ENCODE peak calls at places on chromosomes 7 and 10, in five cellular contexts. H is HepG2, F is H1, S is GM23338, T is GM12878. N is an unnamed sample.

GRCh38 chr10:408223-408622 is 273.0 kb downstream of the ZMYND11 start:
- DNase-seq in H (no peak), F (no peak), S (no peak), T (no peak), N (no peak)

GRCh38 chr7:1681581-1681980 is 11.5 kb downstream of the ELFN1 start:
- DNase-seq in H (no peak), F (no peak), S (no peak), T (no peak), N (no peak)

GRCh38 chr7:117993377-117994003 is 120.2 kb upstream of the CTTNBP2 start:
- DNase-seq in H (peak; percentile 18), F (peak; percentile 36), S (peak; percentile 92), T (no peak), N (peak; percentile 23)

GRCh38 chr7:45657890-45658715 is 83.9 kb downstream of the ADCY1 start:
- DNase-seq in H (no peak), F (no peak), S (no peak), T (no peak), N (no peak)

GRCh38 chr7:113715981-113716870 is 202.6 kb downstream of the PPP1R3A start:
- DNase-seq in H (no peak), F (no peak), S (no peak), T (no peak), N (no peak)

GRCh38 chr7:96484845-96485244 is 162.9 kb upstream of the SLC25A13 start:
- DNase-seq in H (no peak), F (no peak), S (no peak), T (no peak), N (no peak)

GRCh38 chr10:1128649-1129048 is 72.5 kb downstream of the WDR37 start:
- DNase-seq in H (no peak), F (no peak), S (no peak), T (no peak), N (no peak)

GRCh38 chr10:62810131-62810530 is 5.6 kb downstream of the ADO start:
- DNase-seq in H (no peak), F (no peak), S (no peak), T (no peak), N (no peak)

GRCh38 chr7:111982133-111982532 is 224.1 kb downstream of the DOCK4 start:
- DNase-seq in H (no peak), F (no peak), S (no peak), T (no peak), N (no peak)

GRCh38 chr7:90201500-90201899 is 10.0 kb upstream of the STEAP2 start:
- DNase-seq in H (no peak), F (no peak), S (no peak), T (no peak), N (no peak)

GRCh38 chr10:1716839-1717238 is 20.5 kb downstream of the ADARB2 start:
- DNase-seq in H (no peak), F (no peak), S (no peak), T (no peak), N (no peak)

GRCh38 chr7:29896685-29897411 is 90.5 kb downstream of the WIPF3 start:
- DNase-seq in H (no peak), F (no peak), S (no peak), T (no peak), N (no peak)

GRCh38 chr7:19215421-19215820 is 70.2 kb upstream of the FERD3L start:
- DNase-seq in H (no peak), F (no peak), S (peak; percentile 27), T (no peak), N (no peak)

GRCh38 chr10:86730227-86730626 is 26.2 kb upstream of the BMPR1A start:
- DNase-seq in H (peak; percentile 47), F (no peak), S (no peak), T (no peak), N (no peak)

GRCh38 chr7:47506716-47507354 is 75.1 kb downstream of the TNS3 start:
- DNase-seq in H (no peak), F (no peak), S (no peak), T (no peak), N (no peak)

GRCh38 chr7:27295236-27295635 is 52.6 kb downstream of the EVX1 start:
- DNase-seq in H (no peak), F (no peak), S (no peak), T (no peak), N (no peak)

GRCh38 chr7:26949319-26949718 is 84.9 kb upstream of the SKAP2 start:
- DNase-seq in H (peak; percentile 86), F (no peak), S (peak; percentile 45), T (no peak), N (no peak)

GRCh38 chr7:2110586-2111396 is 122.0 kb downstream of the MAD1L1 start:
- DNase-seq in H (peak; percentile 93), F (no peak), S (no peak), T (no peak), N (peak; percentile 71)

GRCh38 chr10:59905066-59905734 is 1.2 kb downstream of the CCDC6 start:
- DNase-seq in H (no peak), F (no peak), S (peak; percentile 80), T (no peak), N (peak; percentile 44)

GRCh38 chr7:53315986-53316385 is 280.6 kb downstream of the POM121L12 start:
- DNase-seq in H (no peak), F (no peak), S (no peak), T (no peak), N (peak; percentile 9)

GRCh38 chr10:132515811-132516726 is 21.5 kb upstream of the INPP5A start:
- DNase-seq in H (no peak), F (no peak), S (no peak), T (no peak), N (no peak)

GRCh38 chr7:37408241-37408884 is 40.3 kb downstream of the ELMO1 start:
- DNase-seq in H (no peak), F (no peak), S (no peak), T (no peak), N (peak; percentile 73)

GRCh38 chr10:70035531-70035930 is 17.1 kb upstream of the MACROH2A2 start:
- DNase-seq in H (no peak), F (no peak), S (no peak), T (no peak), N (no peak)
- H3K4me3 ChIP-seq in H (no peak overlapping the region), F (no peak overlapping the region), S (no peak overlapping the region), T (no peak overlapping the region), N (no peak overlapping the region)

DNA sequence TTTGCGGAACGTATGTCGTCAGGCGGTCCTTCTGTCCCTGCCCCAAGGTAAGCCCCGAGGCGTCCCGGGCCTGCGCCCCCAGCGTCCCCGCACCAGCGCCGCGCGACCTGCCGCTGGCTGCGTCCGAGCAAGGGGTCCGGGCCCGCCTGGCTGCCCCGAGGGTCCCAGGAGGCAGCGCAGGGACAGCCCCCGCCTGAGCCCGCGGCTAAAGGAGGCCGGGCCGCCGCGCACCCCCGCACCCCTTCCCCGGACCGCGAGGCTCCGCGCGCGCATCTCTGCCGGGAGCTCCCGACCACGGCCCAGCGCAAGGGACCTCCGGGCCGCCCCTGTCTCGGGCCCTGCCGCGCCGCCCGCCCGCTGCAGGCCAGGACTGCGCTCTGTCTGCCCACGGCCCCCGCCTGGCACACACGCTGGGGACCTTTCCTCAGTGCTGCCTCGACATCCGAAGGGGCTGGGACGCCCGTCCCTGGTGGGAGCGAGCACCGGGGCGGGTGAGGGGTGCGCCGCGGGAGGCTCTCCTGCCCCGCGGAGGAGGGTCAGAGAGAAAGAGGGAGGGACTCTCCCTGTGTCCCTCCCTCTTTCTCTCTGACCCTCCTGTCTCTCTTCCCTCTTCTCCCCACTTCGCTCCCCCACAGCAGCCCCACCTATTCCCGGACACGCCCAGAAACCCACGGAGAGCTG is 25.0 kb downstream of the SHH start:
- DNase-seq in H (no peak), F (no peak), S (peak; percentile 50), T (no peak), N (no peak)
- H3K4me2 ChIP-seq in H (peak overlapping the region; percentile 52), F (peak overlapping the region; percentile 69), S (peak overlapping the region; percentile 86), T (peak overlapping the region; percentile 48), N (peak overlapping the region; percentile 65)

GRCh38 chr10:75207868-75208167 is 2.8 kb upstream of the VDAC2 start:
- DNase-seq in H (peak; percentile 36), F (no peak), S (no peak), T (no peak), N (no peak)

GRCh38 chr10:75209325-75210192 is 1.0 kb upstream of the VDAC2 start:
- DNase-seq in H (no peak), F (no peak), S (no peak), T (peak; percentile 40), N (peak; percentile 73)

GRCh38 chr10:75207079-75207867 is 3.3 kb upstream of the VDAC2 start:
- DNase-seq in H (no peak), F (no peak), S (no peak), T (no peak), N (no peak)

GRCh38 chr10:75210193-75211006 is at the start of gene VDAC2:
- DNase-seq in H (peak; percentile 73), F (no peak), S (peak; percentile 87), T (peak; percentile 75), N (peak; percentile 90)

GRCh38 chr10:75208177-75208576 is 2.4 kb upstream of the VDAC2 start:
- DNase-seq in H (no peak), F (no peak), S (no peak), T (no peak), N (no peak)
- TF ChIP-seq POLR2AphosphoS5 in H (no peak), F (no peak), S (no peak), T (no peak), N (no peak)

DNA sequence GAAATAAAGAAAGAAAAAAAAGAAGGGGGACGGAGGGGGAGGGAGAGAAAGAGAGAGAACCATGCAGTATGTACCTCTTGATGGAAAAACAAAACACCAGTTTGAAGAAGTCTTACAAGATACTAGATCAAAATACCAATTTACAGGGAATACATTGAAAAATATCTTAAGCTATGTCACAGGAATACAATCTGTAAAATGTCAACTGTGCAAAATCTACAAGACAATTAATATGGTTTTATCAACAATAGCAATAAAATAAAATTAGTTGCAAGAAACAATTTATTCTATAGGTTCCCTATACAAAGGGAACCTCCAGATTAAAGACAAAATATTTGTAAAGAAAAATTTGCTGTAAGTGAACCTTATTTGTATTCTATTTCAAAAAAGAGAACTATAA is 98.3 kb upstream of the CABCOCO1 start:
- DNase-seq in H (no peak), F (no peak), S (no peak), T (no peak), N (no peak)
- H3K4me3 ChIP-seq in H (no peak overlapping the region), F (no peak overlapping the region), S (no peak overlapping the region), T (no peak overlapping the region), N (no peak overlapping the region)

GRCh38 chr10:33497338-33497737 is 162.9 kb upstream of the NRP1 start:
- DNase-seq in H (no peak), F (no peak), S (no peak), T (no peak), N (no peak)
- H3K4me2 ChIP-seq in H (no peak overlapping the region), F (no peak overlapping the region), S (no peak overlapping the region), T (no peak overlapping the region), N (no peak overlapping the region)

GRCh38 chr10:6018422-6018821 is 41.1 kb upstream of the IL15RA start:
- DNase-seq in H (no peak), F (no peak), S (no peak), T (no peak), N (no peak)
- TF ChIP-seq POLR2AphosphoS5 in H (no peak), F (no peak), S (no peak), T (no peak), N (no peak)

GRCh38 chr10:24208661-24209420 is at the start of gene KIAA1217:
- DNase-seq in H (peak; percentile 76), F (no peak), S (peak; percentile 63), T (no peak), N (peak; percentile 7)
- H3K4me3 ChIP-seq in H (peak within 1 kb of the TSS; percentile 80), F (peak within 1 kb of the TSS; percentile 43), S (peak within 1 kb of the TSS; percentile 62), T (peak within 1 kb of the TSS; percentile 62), N (peak within 1 kb of the TSS; percentile 2)

GRCh38 chr10:117133273-117134083 is 4.6 kb downstream of the VAX1 start:
- DNase-seq in H (no peak), F (no peak), S (peak; percentile 39), T (no peak), N (no peak)
- H3K4me2 ChIP-seq in H (peak overlapping the region; percentile 18), F (peak overlapping the region; percentile 63), S (peak overlapping the region; percentile 88), T (no peak overlapping the region), N (no peak overlapping the region)

GRCh38 chr7:55964802-55965470 is 551 bp downstream of the NIPSNAP2 start:
- DNase-seq in H (peak; percentile 72), F (no peak), S (peak; percentile 76), T (no peak), N (peak; percentile 56)
- TF ChIP-seq POLR2AphosphoS5 in H (peak; percentile 68), F (peak; percentile 69), S (peak; percentile 71), T (no peak), N (no peak)